ENCODE peak calls at places on chromosomes 11 and 22, in four cellular contexts. U, L, Z and O are unnamed samples.

GRCh38 chr11:13897606-13898276 is 64.8 kb upstream of the SPON1 start:
- DNase-seq in U (no peak), L (no peak), Z (no peak), O (no peak)

GRCh38 chr22:49017769-49018330 is 809.8 kb downstream of the BRD1 start:
- DNase-seq in U (peak; percentile 50), L (no peak), Z (no peak), O (no peak)

GRCh38 chr22:49845666-49846459 is 7.8 kb upstream of the ZBED4 start:
- DNase-seq in U (no peak), L (no peak), Z (no peak), O (no peak)

GRCh38 chr22:41347066-41347859 is 34.5 kb upstream of the TEF start:
- DNase-seq in U (no peak), L (no peak), Z (no peak), O (peak; percentile 38)

GRCh38 chr11:69086152-69086551 is 37.4 kb downstream of the TPCN2 start:
- DNase-seq in U (no peak), L (no peak), Z (no peak), O (no peak)

GRCh38 chr11:6418199-6418957 is 516 bp downstream of the APBB1 start:
- DNase-seq in U (no peak), L (no peak), Z (no peak), O (no peak)

GRCh38 chr11:65468874-65469333 is 29.9 kb upstream of the MALAT1 start:
- DNase-seq in U (no peak), L (peak; percentile 35), Z (peak; percentile 52), O (peak; percentile 82)

GRCh38 chr11:32312865-32313403 is 122.4 kb downstream of the WT1 start:
- DNase-seq in U (no peak), L (no peak), Z (peak; percentile 18), O (no peak)

GRCh38 chr22:30233582-30233981 is 13.0 kb downstream of the LIF start:
- DNase-seq in U (no peak), L (no peak), Z (no peak), O (no peak)

GRCh38 chr22:46587067-46587471 is 33.1 kb upstream of the GRAMD4 start:
- DNase-seq in U (no peak), L (no peak), Z (no peak), O (no peak)

GRCh38 chr11:118841469-118842222 is 42.0 kb upstream of the CXCR5 start:
- DNase-seq in U (no peak), L (peak; percentile 21), Z (no peak), O (no peak)

GRCh38 chr11:46298699-46299424 is 21.4 kb downstream of the CREB3L1 start:
- DNase-seq in U (no peak), L (no peak), Z (no peak), O (no peak)

GRCh38 chr11:72569966-72570892 is 104.0 kb downstream of the PDE2A start:
- DNase-seq in U (no peak), L (no peak), Z (no peak), O (no peak)

GRCh38 chr22:22394589-22394988 is 114.0 kb downstream of the ZNF280B start:
- DNase-seq in U (no peak), L (no peak), Z (no peak), O (no peak)

GRCh38 chr11:79184285-79184684 is 256.5 kb downstream of the TENM4 start:
- DNase-seq in U (no peak), L (no peak), Z (no peak), O (no peak)

GRCh38 chr11:113698515-113698914 is 7.6 kb downstream of the TMPRSS5 start:
- DNase-seq in U (no peak), L (no peak), Z (no peak), O (no peak)

GRCh38 chr11:110447897-110448522 is 18.3 kb downstream of the FDX1 start:
- DNase-seq in U (no peak), L (no peak), Z (no peak), O (no peak)

GRCh38 chr11:70536051-70536877 is 137.9 kb downstream of the CTTN start:
- DNase-seq in U (peak; percentile 81), L (no peak), Z (no peak), O (peak; percentile 52)